ENCODE peak calls at places on chromosomes 16 and 17, in six cellular contexts. T is WERI-Rb-1, Z is cardiac fibroblast, H is body of pancreas, G is IMR-90, L is cardiac muscle cell. O is an unnamed sample.

GRCh38 chr17:50303051-50303450 is 28.8 kb downstream of the TMEM92 start:
- DNase-seq in T (no peak), Z (no peak), H (no peak), G (no peak), L (no peak), O (no peak)

GRCh38 chr16:57764006-57764340 is 28.4 kb downstream of the KATNB1 start:
- DNase-seq in T (no peak), Z (no peak), H (no peak), G (no peak), L (no peak), O (no peak)

GRCh38 chr16:17129971-17130370 is 340.8 kb downstream of the XYLT1 start:
- DNase-seq in T (no peak), Z (no peak), H (no peak), G (no peak), L (no peak), O (no peak)

GRCh38 chr16:78437352-78437968 is 338.0 kb downstream of the WWOX start:
- DNase-seq in T (peak; percentile 35), Z (peak; percentile 18), H (peak; percentile 35), G (peak; percentile 1), L (peak; percentile 27), O (no peak)

GRCh38 chr16:13864689-13865088 is 55.3 kb upstream of the ERCC4 start:
- DNase-seq in T (no peak), Z (no peak), H (no peak), G (no peak), L (no peak), O (no peak)

GRCh38 chr16:24013733-24014645 is 178.2 kb downstream of the PRKCB start:
- DNase-seq in T (peak; percentile 40), Z (no peak), H (no peak), G (no peak), L (no peak), O (no peak)

GRCh38 chr16:11424118-11424460 is 78.8 kb downstream of the RMI2 start:
- DNase-seq in T (no peak), Z (no peak), H (no peak), G (no peak), L (no peak), O (no peak)

GRCh38 chr16:88610080-88610479 is 28.3 kb upstream of the IL17C start:
- DNase-seq in T (no peak), Z (no peak), H (no peak), G (no peak), L (no peak), O (no peak)

GRCh38 chr16:87570564-87570937 is 31.8 kb upstream of the JPH3 start:
- DNase-seq in T (no peak), Z (no peak), H (no peak), G (no peak), L (no peak), O (no peak)

GRCh38 chr16:84252214-84252613 is 12.4 kb upstream of the KCNG4 start:
- DNase-seq in T (no peak), Z (no peak), H (no peak), G (no peak), L (no peak), O (no peak)

GRCh38 chr17:76940738-76941350 is 72.6 kb downstream of the MGAT5B start:
- DNase-seq in T (peak; percentile 66), Z (no peak), H (no peak), G (no peak), L (no peak), O (no peak)
- TF ChIP-seq CTCF in T (peak; percentile 63), Z (peak; percentile 10), H (no peak), G (peak; percentile 11), L (peak; percentile 13), O (peak; percentile 8)

GRCh38 chr17:78315355-78316114 is 44.3 kb downstream of the SOCS3 start:
- DNase-seq in T (no peak), Z (peak; percentile 94), H (peak; percentile 65), G (peak; percentile 92), L (peak; percentile 94), O (peak; percentile 92)
- H3K4me3 ChIP-seq in T (no peak overlapping the region), Z (peak overlapping the region; percentile 8), H (no peak overlapping the region), G (peak overlapping the region; percentile 14), L (no peak overlapping the region), O (peak overlapping the region; percentile 48)

DNA sequence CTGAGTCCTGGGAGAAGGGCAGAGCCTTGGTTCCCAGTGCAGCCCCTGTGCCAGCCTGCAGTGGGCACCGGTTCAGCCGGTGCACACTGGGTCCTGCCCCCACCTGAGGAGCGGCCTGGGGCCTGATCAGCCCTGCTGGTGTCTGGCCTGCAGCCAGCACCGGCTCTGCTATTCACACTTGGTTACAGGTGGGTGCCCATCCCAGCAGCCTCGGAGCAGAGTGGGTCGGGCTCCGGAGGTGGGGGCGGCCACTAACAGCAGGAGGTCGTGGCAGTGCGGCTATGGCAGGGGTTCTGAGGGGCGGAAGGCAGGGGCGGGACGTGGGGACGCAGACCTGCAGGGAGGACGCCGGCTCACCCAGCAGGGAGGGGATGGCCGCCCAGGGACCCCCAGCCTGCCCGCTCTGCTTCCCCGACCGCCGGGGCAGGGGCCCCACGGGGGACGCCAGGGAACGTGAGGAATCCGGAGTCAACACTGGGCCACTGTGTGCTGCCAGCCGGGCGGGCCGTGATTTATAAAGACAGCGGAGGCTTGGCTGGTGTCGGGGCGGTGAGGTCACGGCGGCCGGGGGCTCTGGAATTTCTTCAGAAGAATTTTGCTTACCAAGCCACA is 20.3 kb downstream of the METRNL start:
- DNase-seq in T (no peak), Z (peak; percentile 62), H (peak; percentile 67), G (no peak), L (peak; percentile 42), O (no peak)
- TF ChIP-seq CTCF in T (no peak), Z (no peak), H (no peak), G (no peak), L (no peak), O (no peak)

GRCh38 chr17:1867307-1867706 is 37.5 kb downstream of the RPA1 start:
- DNase-seq in T (no peak), Z (no peak), H (no peak), G (no peak), L (no peak), O (no peak)
- H3K4me3 ChIP-seq in T (no peak overlapping the region), Z (no peak overlapping the region), H (no peak overlapping the region), G (no peak overlapping the region), L (no peak overlapping the region), O (no peak overlapping the region)